ENCODE peak calls at places on chromosomes 6 and 20, in five cellular contexts. Y, F, P, M and R are unnamed samples.

GRCh38 chr6:170291271-170292110 is 613 bp upstream of the DLL1 start:
- DNase-seq in M (peak), P (peak), F (no peak), Y (peak), R (no peak)

GRCh38 chr6:45658958-45659357 is 281.2 kb upstream of the SUPT3H start:
- DNase-seq in M (no peak), P (no peak), Y (no peak), F (no peak), R (peak)

GRCh38 chr6:146697921-146698320 is 99.1 kb downstream of the ADGB start:
- DNase-seq in M (no peak), F (no peak), P (no peak), Y (no peak), R (no peak)

GRCh38 chr6:36840471-36841461 is 1.5 kb upstream of the CPNE5 start:
- DNase-seq in P (no peak), M (no peak), F (no peak), Y (peak), R (no peak)

GRCh38 chr20:38894091-38894847 is 31.9 kb upstream of the FAM83D start:
- DNase-seq in Y (no peak), M (peak), F (peak), P (no peak), R (no peak)

GRCh38 chr20:64161595-64162238 is 2.5 kb upstream of the MYT1 start:
- DNase-seq in P (peak), M (no peak), F (peak), Y (peak), R (no peak)

GRCh38 chr6:50030777-50031562 is 9.2 kb upstream of the DEFB110 start:
- DNase-seq in M (peak), P (peak), Y (no peak), F (no peak), R (no peak)

GRCh38 chr6:829646-830045 is 136.7 kb upstream of the EXOC2 start:
- DNase-seq in Y (no peak), P (no peak), F (no peak), M (no peak), R (no peak)

GRCh38 chr20:43507150-43508080 is at the start of gene L3MBTL1:
- DNase-seq in M (peak), Y (peak), P (no peak), F (peak), R (no peak)

GRCh38 chr20:49187330-49188100 is 619 bp downstream of the STAU1 start:
- DNase-seq in Y (peak), M (peak), F (no peak), P (no peak), R (peak)

GRCh38 chr20:50248104-50248631 is 57.5 kb downstream of the CEBPB start:
- DNase-seq in M (no peak), P (no peak), Y (no peak), F (no peak), R (no peak)

GRCh38 chr20:63357921-63358905 is 2.9 kb downstream of the CHRNA4 start:
- DNase-seq in Y (no peak), M (no peak), P (no peak), F (no peak), R (no peak)

GRCh38 chr6:31713991-31714684 is 1.0 kb upstream of the LY6G6D start:
- DNase-seq in F (no peak), M (no peak), Y (no peak), P (no peak), R (no peak)

GRCh38 chr6:6746334-6746969 is 157.9 kb downstream of the LY86 start:
- DNase-seq in P (no peak), M (no peak), F (no peak), Y (no peak), R (no peak)

GRCh38 chr6:41937881-41938574 is 3.6 kb downstream of the CCND3 start:
- DNase-seq in F (no peak), Y (no peak), M (no peak), P (no peak), R (no peak)

GRCh38 chr6:164109770-164110140 is 695.2 kb downstream of the QKI start:
- DNase-seq in F (no peak), P (no peak), Y (no peak), M (no peak), R (no peak)
- H3K4me3 ChIP-seq in F (no peak), P (no peak), Y (no peak), M (no peak), R (peak)

DNA sequence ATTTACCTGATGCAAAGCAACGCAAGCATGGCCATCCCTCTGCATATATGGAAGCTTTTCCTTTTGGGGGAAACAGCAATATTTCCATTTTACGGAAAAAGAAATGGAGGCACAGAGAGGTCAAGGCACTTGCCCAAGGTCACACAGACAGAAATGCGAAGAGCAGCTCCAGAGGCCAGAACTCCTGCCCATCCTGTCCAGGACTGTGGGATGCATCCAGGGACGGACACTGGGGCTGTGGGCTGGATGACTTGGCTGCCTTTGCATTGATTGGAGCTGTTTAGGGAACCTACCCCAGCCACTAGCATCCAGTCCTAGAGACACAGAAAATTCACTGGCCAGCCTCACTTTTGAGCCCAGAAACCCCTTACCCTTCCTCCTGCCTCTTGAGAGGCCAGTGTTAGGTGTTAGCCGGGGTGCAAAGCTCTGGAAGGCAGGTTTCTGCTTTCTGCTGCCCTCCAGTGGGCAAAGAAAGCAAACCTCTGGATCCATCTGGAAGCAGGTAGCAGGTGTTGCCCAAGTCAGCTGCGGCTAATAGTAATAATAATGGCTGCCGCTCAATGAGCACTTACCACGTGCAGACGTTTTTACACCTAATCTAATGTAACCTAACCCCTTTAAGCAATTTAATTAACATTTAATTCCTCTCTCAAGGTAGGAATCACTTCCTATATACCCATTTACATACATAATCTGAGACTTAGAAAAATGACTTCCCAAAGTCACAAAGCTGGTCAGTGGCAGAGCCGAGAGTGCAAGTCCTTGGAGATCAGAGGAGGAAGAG is 31.7 kb upstream of the CCN5 start:
- DNase-seq in M (peak), Y (no peak), F (peak), P (peak), R (no peak)
- TF ChIP-seq CTCF in M (peak), Y (no peak), F (peak), P (peak), R (peak)

GRCh38 chr6:27753668-27754407 is 158.4 kb downstream of the OR2B2 start:
- DNase-seq in M (peak), Y (peak), P (peak), F (peak), R (peak)
- TF ChIP-seq EP300 in M (no peak), Y (no peak), P (no peak), F (no peak), R (no peak)

GRCh38 chr6:151067684-151068596 is 171.8 kb upstream of the AKAP12 start:
- DNase-seq in F (peak), M (no peak), Y (peak), P (no peak), R (no peak)
- H3K4me3 ChIP-seq in F (no peak), M (no peak), Y (no peak), P (no peak), R (no peak)

GRCh38 chr6:161230339-161230738 is 43.5 kb downstream of the AGPAT4 start:
- DNase-seq in Y (no peak), P (no peak), M (no peak), F (no peak), R (no peak)

GRCh38 chr6:161228096-161228495 is 45.8 kb downstream of the AGPAT4 start:
- DNase-seq in P (no peak), M (no peak), Y (no peak), F (no peak), R (no peak)

GRCh38 chr6:161226005-161226964 is 47.6 kb downstream of the AGPAT4 start:
- DNase-seq in Y (peak), F (no peak), P (no peak), M (no peak), R (no peak)

GRCh38 chr6:161227004-161227950 is 46.6 kb downstream of the AGPAT4 start:
- DNase-seq in F (no peak), P (no peak), M (no peak), Y (no peak), R (no peak)

DNA sequence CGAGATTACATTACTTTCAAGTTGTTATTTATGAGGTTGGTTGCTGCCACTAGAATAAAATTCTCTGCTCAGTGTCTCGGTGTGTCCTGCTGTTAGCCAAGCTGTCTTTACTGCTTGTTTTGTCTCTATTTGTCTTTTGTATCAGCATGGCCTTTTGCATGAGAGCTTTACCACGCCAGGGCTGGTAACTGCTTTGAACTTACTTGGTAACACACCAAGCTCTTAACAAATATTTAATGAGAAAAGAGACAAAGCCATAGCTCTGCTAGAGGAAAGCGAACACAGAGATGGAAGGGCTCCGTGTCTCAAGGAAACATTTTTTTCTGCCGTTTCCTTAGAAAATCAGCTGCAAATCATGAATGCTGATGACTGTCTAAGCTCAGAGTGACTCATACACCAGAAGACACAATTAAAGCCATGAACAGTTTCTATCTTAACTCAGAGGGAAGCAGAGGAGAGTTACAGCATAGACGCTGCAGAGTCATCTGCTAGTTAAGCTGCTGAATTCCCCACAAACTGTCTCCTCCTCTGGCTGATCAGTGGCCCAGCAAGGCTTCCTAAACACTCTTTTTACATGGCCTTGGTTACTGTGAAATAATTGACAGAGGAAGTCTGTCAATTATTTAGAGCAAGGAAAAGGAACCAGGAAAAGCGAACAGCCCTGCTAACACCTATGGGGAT is 44.8 kb downstream of the AGPAT4 start:
- DNase-seq in M (no peak), Y (no peak), F (no peak), P (no peak), R (no peak)
- TF ChIP-seq CTCF in M (no peak), Y (no peak), F (no peak), P (no peak), R (no peak)

DNA sequence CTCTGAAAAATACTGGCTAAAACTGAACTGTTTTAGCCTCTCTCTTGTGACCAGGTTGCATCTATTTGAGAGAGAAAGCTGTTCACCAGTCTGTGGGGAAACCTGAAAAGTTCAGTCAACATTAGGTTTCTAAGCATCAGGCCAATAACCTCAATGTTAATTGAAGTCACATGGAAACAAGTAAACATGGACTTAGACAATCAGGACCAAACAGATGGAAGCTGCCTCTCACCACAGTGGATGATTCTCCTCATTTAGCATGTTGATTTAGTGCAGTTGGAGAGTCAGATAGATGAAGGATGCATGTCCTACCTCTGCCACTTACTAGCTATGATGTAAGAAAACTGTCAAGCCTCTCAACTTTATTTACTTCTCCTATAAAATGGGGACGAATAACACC is 18.2 kb downstream of the SCGN start:
- DNase-seq in P (no peak), F (no peak), Y (no peak), M (no peak), R (no peak)
- TF ChIP-seq EP300 in P (no peak), F (no peak), Y (no peak), M (no peak), R (no peak)

DNA sequence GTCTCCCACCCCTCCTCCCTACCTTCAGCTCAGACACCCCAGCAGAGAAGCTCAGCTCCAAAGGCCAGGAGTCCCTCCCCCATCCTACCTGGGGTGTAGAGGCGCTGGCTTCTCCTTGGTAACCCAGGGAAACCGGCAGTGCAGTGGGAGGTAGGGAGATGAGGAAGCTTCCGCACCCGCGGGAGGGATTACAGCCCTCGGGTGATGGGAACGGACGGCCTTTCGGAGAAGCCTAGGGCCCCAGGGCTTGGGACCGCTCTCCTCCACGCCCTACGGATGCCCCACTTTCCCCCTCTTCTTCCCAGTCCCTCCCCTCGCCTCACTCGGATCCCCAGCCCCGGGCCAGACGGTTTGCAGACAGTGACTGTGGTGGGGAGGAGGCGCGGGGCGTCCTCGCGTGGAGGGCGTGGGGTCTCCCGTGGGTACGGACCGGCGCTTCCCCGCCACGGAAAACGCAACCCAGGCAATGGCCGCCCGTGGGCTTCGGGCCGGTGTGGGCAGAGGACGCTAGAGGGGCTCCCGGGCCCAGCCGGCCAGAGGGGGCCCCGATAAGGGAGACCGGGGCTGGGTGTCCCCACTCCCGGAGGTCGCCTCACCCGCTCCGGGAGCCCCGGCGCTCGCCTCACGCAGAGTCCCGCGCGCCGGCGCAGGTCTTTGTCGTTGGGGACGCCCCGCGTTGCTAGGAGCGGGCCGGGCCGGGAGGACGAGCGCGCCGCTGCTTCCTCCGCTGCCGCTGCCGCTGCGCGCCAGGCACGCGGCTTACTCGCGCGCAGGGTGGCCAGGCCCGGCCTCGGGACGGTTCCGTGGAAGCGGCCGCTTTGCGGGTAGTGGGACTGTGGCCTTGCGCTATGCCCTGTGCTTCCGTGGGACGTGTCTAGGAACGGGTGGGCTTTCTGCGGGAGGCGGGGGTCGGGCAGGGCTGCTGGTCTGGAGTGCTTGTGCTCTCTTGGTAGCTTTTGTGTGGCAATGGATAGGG is 15.8 kb downstream of the AARS2 start:
- DNase-seq in F (no peak), M (peak), Y (peak), P (no peak), R (no peak)
- H3K4me3 ChIP-seq in F (peak), M (peak), Y (peak), P (peak), R (peak)

DNA sequence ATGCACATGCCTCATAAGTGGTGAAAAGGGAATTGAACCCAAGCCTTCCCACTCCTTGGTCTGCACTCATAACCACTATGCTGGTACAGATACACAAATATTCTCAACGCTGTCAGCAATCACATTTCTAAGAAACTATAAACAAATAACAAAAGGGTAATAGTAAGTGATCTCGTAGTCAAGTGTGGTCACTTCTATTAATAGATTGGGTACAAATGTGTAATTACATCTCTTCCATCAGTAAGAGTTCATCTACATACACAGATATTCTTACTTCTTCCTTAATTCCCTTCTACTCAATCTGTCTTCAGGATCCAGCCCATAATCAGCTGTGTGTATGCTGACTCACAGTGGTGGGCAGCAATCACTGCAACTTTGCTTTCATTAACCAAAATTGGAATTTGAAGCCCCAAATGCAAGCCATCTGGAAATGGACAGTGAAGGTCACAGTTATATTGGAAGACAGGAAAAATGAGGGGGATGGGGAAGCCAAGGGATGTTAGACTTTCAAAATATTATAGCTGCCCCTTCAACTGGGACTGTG is 6.7 kb downstream of the PRSS35 start:
- DNase-seq in M (peak), F (no peak), P (no peak), Y (no peak), R (no peak)
- TF ChIP-seq CTCF in M (peak), F (peak), P (no peak), Y (no peak), R (no peak)

GRCh38 chr20:25055711-25056492 is 2.0 kb downstream of the ACSS1 start:
- DNase-seq in M (no peak), Y (peak), P (no peak), F (no peak), R (no peak)
- TF ChIP-seq EP300 in M (no peak), Y (no peak), P (no peak), F (no peak), R (no peak)